ENCODE peak calls at places on chromosomes 5 and 9, in seven cellular contexts. T is PC-3, C is heart right ventricle, U is psoas muscle, D is IMR-90, S is heart left ventricle, R is tibial artery. E is an unnamed sample. For H3K4me1, the result is how much of the 10 kb centered on the place peaks cover.

GRCh38 chr9:135554718-135555117 is 6.8 kb upstream of the PAEP start:
- DNase-seq in T (no peak), C (no peak), S (no peak), U (no peak), R (no peak), D (no peak), E (no peak)

GRCh38 chr5:68261174-68262021 is 45.8 kb downstream of the PIK3R1 start:
- DNase-seq in D (peak), U (no peak), T (no peak), S (no peak), R (no peak), C (no peak), E (no peak)

GRCh38 chr5:42057254-42057690 is 132.2 kb downstream of the FBXO4 start:
- DNase-seq in U (no peak), T (peak), R (no peak), S (no peak), D (peak), C (peak), E (peak)

GRCh38 chr5:172274951-172275753 is 8.4 kb downstream of the UBTD2 start:
- DNase-seq in U (no peak), S (no peak), C (no peak), D (no peak), R (no peak), T (no peak), E (no peak)

GRCh38 chr9:91045036-91045435 is 243.4 kb downstream of the SYK start:
- DNase-seq in R (no peak), T (no peak), S (no peak), C (no peak), D (no peak), U (no peak), E (no peak)

GRCh38 chr5:136890431-136891148 is 525.2 kb upstream of the TRPC7 start:
- DNase-seq in U (no peak), D (no peak), R (no peak), C (no peak), S (no peak), T (no peak), E (no peak)

GRCh38 chr5:174920906-174921550 is 196.6 kb downstream of the MSX2 start:
- DNase-seq in U (no peak), D (no peak), R (no peak), T (no peak), S (no peak), C (no peak), E (no peak)

GRCh38 chr9:122015165-122015821 is 77.8 kb downstream of the TTLL11 start:
- DNase-seq in C (no peak), R (no peak), S (no peak), U (no peak), T (no peak), D (no peak), E (no peak)

GRCh38 chr9:99326112-99326916 is 104.2 kb downstream of the SEC61B start:
- DNase-seq in R (no peak), U (no peak), D (peak), C (no peak), S (no peak), T (peak), E (no peak)

GRCh38 chr5:153632748-153633290 is 142.3 kb downstream of the GRIA1 start:
- DNase-seq in C (no peak), R (no peak), T (no peak), S (no peak), D (peak), U (no peak), E (no peak)

GRCh38 chr9:88291853-88292252 is 96.4 kb upstream of the SPIN1 start:
- DNase-seq in D (no peak), T (no peak), C (no peak), S (no peak), R (no peak), U (no peak), E (no peak)

GRCh38 chr9:129164246-129164930 is 13.7 kb downstream of the IER5L start:
- DNase-seq in T (no peak), D (peak), C (peak), U (no peak), S (no peak), R (peak), E (no peak)

GRCh38 chr9:131275332-131276106 is 791 bp downstream of the FAM78A start:
- DNase-seq in C (peak), R (no peak), U (peak), T (no peak), D (no peak), S (no peak), E (no peak)

GRCh38 chr5:132753135-132753987 is 6.1 kb downstream of the CCNI2 start:
- DNase-seq in U (no peak), S (no peak), T (no peak), D (no peak), C (no peak), R (no peak), E (peak)

GRCh38 chr5:89213584-89213983 is 330.6 kb upstream of the MEF2C start:
- DNase-seq in R (no peak), D (peak), U (no peak), T (no peak), C (peak), S (no peak), E (peak)

GRCh38 chr9:95981741-95982390 is 106.4 kb downstream of the ERCC6L2 start:
- DNase-seq in U (no peak), R (no peak), S (no peak), D (no peak), T (no peak), C (no peak), E (no peak)

GRCh38 chr9:81984911-81985310 is 3.7 kb upstream of the SPATA31D1 start:
- DNase-seq in U (no peak), C (no peak), D (peak), T (peak), R (no peak), S (no peak), E (no peak)

GRCh38 chr5:149826574-149826973 is 96.5 kb downstream of the PPARGC1B start:
- DNase-seq in R (no peak), D (peak), S (peak), C (peak), T (no peak), U (no peak), E (no peak)

GRCh38 chr5:149827086-149827485 is 97.0 kb downstream of the PPARGC1B start:
- DNase-seq in R (no peak), S (no peak), D (no peak), T (no peak), U (no peak), C (no peak), E (no peak)

GRCh38 chr5:149828161-149829011 is 98.3 kb downstream of the PPARGC1B start:
- DNase-seq in R (peak), T (peak), S (peak), C (peak), D (peak), U (peak), E (peak)

GRCh38 chr5:149829954-149830353 is 99.8 kb downstream of the PPARGC1B start:
- DNase-seq in T (peak), S (no peak), D (no peak), C (no peak), R (no peak), U (no peak), E (no peak)

GRCh38 chr5:149827501-149827990 is 97.4 kb downstream of the PPARGC1B start:
- DNase-seq in U (no peak), S (no peak), R (no peak), D (no peak), C (no peak), T (no peak), E (no peak)
- H3K4me1 ChIP-seq in U (half or more), S (half or more), R (under half), D (under half), C (half or more), T (under half), E (under half)

DNA sequence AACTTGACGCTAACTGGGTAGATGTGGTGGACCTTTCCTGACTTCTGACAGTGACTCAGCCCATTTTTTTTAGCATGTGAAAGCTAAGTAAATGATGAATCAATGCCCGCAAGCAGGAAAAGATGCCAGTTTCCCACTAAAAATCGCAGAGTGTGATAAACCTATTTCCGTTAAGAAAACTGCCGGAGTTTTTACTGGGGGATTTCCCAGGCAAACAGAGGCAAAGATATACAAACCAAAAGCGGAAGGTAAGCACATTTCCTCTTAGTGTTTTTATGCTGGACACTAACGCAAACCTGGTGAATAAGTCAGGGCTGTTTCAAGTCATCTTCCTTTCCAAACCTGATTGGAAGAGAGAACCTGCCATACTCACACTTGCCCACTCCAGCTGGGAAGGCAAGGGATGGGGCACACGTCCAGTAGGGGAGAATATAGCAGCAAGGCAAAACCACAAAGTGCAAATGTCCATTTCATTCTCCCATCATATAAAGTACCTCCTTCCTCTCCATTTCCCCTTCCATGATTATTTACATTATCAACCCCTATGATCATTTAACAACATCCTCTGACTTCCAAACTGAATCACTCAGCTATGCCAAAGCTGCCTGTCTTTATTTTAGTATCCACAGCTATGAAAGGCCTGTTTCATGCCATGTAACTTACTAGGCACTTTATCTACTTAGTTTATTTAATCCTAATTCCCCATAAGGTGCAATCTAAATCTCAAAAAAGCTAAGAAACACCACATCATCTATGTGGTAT is 349.8 kb upstream of the RFX3 start:
- DNase-seq in D (peak), C (no peak), T (peak), R (no peak), S (no peak), U (no peak), E (no peak)
- H3K4me3 ChIP-seq in D (no peak), C (no peak), T (peak), R (no peak), S (no peak), U (no peak), E (no peak)

DNA sequence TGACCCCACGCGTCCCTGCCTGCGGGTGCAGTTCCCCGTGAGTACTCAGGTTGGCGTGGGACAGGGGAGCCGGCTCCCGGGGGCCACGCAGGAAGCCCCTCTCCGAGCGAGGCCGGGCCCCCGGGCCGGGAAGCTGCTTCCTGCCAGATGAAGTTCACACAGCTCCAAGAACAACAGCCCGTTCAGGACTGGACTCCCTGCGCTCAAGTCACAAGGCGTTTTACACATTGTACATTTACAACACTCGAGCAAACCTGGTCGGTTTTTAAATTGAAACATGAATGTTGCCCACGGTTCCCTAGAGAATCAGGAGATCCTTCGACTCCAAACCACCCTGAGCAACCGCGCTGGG is 22.4 kb downstream of the SLC9A3 start:
- DNase-seq in T (no peak), S (no peak), D (no peak), C (no peak), R (no peak), U (no peak), E (no peak)
- TF ChIP-seq CTCF in T (no peak), S (no peak), D (no peak), C (no peak), R (no peak), U (no peak), E (no peak)

DNA sequence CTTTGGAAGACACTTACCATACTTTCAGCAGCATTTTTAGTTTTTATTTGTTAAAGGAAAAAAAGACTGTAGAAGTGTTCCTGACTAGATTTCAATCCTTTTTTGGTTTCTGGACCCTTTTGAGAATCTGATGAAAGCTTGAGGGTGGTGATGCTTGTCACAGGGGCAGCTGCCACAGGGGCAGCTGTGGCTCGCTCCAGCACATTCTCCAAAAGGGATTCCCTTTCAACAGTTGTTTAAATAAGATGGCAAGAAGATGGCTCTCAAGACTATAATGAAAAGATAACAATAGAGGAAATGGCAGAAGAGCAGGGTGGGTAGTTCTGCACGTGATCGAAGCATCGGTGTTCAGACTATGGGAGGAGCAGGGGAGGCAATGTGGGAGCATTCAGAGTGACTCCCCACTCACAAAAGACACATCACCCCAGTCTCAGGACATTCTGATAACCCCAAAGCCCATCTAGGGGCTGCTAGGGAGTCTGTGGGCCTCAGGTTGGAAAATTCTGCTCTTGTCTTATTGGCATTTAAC is 46.5 kb upstream of the TNFAIP8 start:
- DNase-seq in D (no peak), T (no peak), S (no peak), C (no peak), U (no peak), R (no peak), E (no peak)
- H3K4me1 ChIP-seq in D (under half), T (under half), S (under half), C (under half), U (under half), R (under half), E (under half)

E was measured in mucosa of descending colon.